ENCODE peak calls at places on chromosomes 7 and 10, in eight cellular contexts. F is HTR-8/SVneo; W is bronchial epithelial cell; G is HS-5; P is A172; I is activated CD4-positive, alpha-beta T cell treated with anti-CD3 and anti-CD28 coated beads, Interleukin-2, amount 10 ng/mL, durations not matched to agents 7 days and 5 days; Z is esophagus squamous epithelium; B is GM13977. Q is an unnamed sample.

GRCh38 chr10:80487791-80488538 is 33.9 kb downstream of the TSPAN14 start:
- DNase-seq in F (no peak), W (no peak), G (no peak), P (no peak), I (peak; percentile 78), Z (no peak), B (no peak), Q (no peak)

GRCh38 chr10:43822509-43823236 is 174.0 kb upstream of the ZNF32 start:
- DNase-seq in F (no peak), W (no peak), G (no peak), P (no peak), I (no peak), Z (no peak), B (peak; percentile 31), Q (no peak)

GRCh38 chr7:6653101-6653995 is 16.2 kb downstream of the ZNF316 start:
- DNase-seq in F (no peak), W (no peak), G (no peak), P (no peak), I (no peak), Z (no peak), B (no peak), Q (no peak)

GRCh38 chr10:58955615-58956014 is 220.8 kb upstream of the PHYHIPL start:
- DNase-seq in F (no peak), W (no peak), G (no peak), P (no peak), I (no peak), Z (no peak), B (no peak), Q (no peak)

GRCh38 chr10:36681751-36682633 is 443.4 kb upstream of the ANKRD30A start:
- DNase-seq in F (peak; percentile 51), W (no peak), G (no peak), P (peak; percentile 73), I (no peak), Z (no peak), B (no peak), Q (no peak)

GRCh38 chr7:69871886-69872592 is 273.8 kb downstream of the AUTS2 start:
- DNase-seq in F (no peak), W (no peak), G (no peak), P (peak; percentile 34), I (no peak), Z (no peak), B (no peak), Q (no peak)

GRCh38 chr10:8396675-8397074 is 342.2 kb downstream of the GATA3 start:
- DNase-seq in F (no peak), W (peak; percentile 45), G (peak; percentile 25), P (no peak), I (no peak), Z (no peak), B (no peak), Q (no peak)

GRCh38 chr10:31698169-31698890 is 230.3 kb downstream of the ARHGAP12 start:
- DNase-seq in F (no peak), W (peak; percentile 23), G (no peak), P (peak; percentile 30), I (no peak), Z (no peak), B (no peak), Q (no peak)

GRCh38 chr10:59879363-59879935 is 26.9 kb downstream of the CCDC6 start:
- DNase-seq in F (no peak), W (no peak), G (no peak), P (no peak), I (no peak), Z (no peak), B (no peak), Q (no peak)

GRCh38 chr10:70190581-70190980 is 20.3 kb upstream of the SAR1A start:
- DNase-seq in F (no peak), W (no peak), G (no peak), P (no peak), I (no peak), Z (no peak), B (no peak), Q (no peak)

GRCh38 chr7:105759670-105760548 is 116.5 kb downstream of the ATXN7L1 start:
- DNase-seq in F (peak; percentile 50), W (peak; percentile 65), G (no peak), P (peak; percentile 73), I (peak; percentile 19), Z (no peak), B (no peak), Q (peak; percentile 91)

GRCh38 chr10:43160067-43160918 is 22.0 kb downstream of the CSGALNACT2 start:
- DNase-seq in F (no peak), W (peak; percentile 88), G (peak; percentile 48), P (no peak), I (no peak), Z (no peak), B (no peak), Q (no peak)

GRCh38 chr10:72083234-72084093 is 4.9 kb downstream of the SPOCK2 start:
- DNase-seq in F (no peak), W (no peak), G (no peak), P (no peak), I (no peak), Z (no peak), B (no peak), Q (no peak)

GRCh38 chr10:111756541-111757061 is 427.0 kb downstream of the GPAM start:
- DNase-seq in F (no peak), W (peak; percentile 8), G (no peak), P (peak; percentile 4), I (peak; percentile 8), Z (no peak), B (no peak), Q (peak; percentile 70)

GRCh38 chr7:24967696-24968095 is 12.3 kb downstream of the OSBPL3 start:
- DNase-seq in F (no peak), W (no peak), G (no peak), P (no peak), I (no peak), Z (no peak), B (peak; percentile 44), Q (no peak)

GRCh38 chr10:95628786-95629185 is 27.7 kb downstream of the ALDH18A1 start:
- DNase-seq in F (no peak), W (peak; percentile 59), G (no peak), P (peak; percentile 40), I (no peak), Z (no peak), B (no peak), Q (peak; percentile 80)

GRCh38 chr10:20698837-20699236 is 198.3 kb downstream of the NEBL start:
- DNase-seq in F (no peak), W (no peak), G (no peak), P (no peak), I (no peak), Z (no peak), B (no peak), Q (no peak)

GRCh38 chr7:42854521-42855118 is 57.2 kb downstream of the C7orf25 start:
- DNase-seq in F (no peak), W (no peak), G (no peak), P (no peak), I (no peak), Z (no peak), B (no peak), Q (no peak)

GRCh38 chr10:107166378-107166777 is 1.9 kb upstream of the SORCS1 start:
- DNase-seq in F (no peak), W (no peak), G (no peak), P (no peak), I (no peak), Z (no peak), B (no peak), Q (no peak)

GRCh38 chr10:31134303-31134928 is 102.8 kb upstream of the ZNF438 start:
- DNase-seq in F (peak; percentile 64), W (peak; percentile 59), G (no peak), P (peak; percentile 88), I (no peak), Z (no peak), B (peak; percentile 35), Q (peak; percentile 67)

GRCh38 chr10:3740157-3740871 is 44.7 kb downstream of the KLF6 start:
- DNase-seq in F (no peak), W (peak; percentile 99), G (peak; percentile 58), P (peak; percentile 79), I (peak; percentile 4), Z (no peak), B (peak; percentile 36), Q (peak; percentile 50)

GRCh38 chr10:89887830-89888229 is 186.4 kb downstream of the KIF20B start:
- DNase-seq in F (no peak), W (no peak), G (no peak), P (no peak), I (no peak), Z (no peak), B (peak; percentile 19), Q (no peak)

GRCh38 chr10:47024046-47024322 is 112.8 kb downstream of the PTPN20 start:
- DNase-seq in F (no peak), W (no peak), G (no peak), P (no peak), I (peak; percentile 3), Z (no peak), B (no peak), Q (no peak)

GRCh38 chr7:38310601-38311057 is 37.2 kb upstream of the TARP start:
- DNase-seq in F (no peak), W (no peak), G (no peak), P (no peak), I (no peak), Z (no peak), B (no peak), Q (no peak)

GRCh38 chr10:4196948-4197390 is 412.0 kb upstream of the KLF6 start:
- DNase-seq in F (no peak), W (no peak), G (no peak), P (no peak), I (no peak), Z (no peak), B (no peak), Q (no peak)

GRCh38 chr10:33803248-33803647 is 468.8 kb upstream of the NRP1 start:
- DNase-seq in F (no peak), W (peak; percentile 69), G (no peak), P (peak; percentile 58), I (no peak), Z (no peak), B (no peak), Q (no peak)

GRCh38 chr10:114343623-114344306 is 60.5 kb downstream of the AFAP1L2 start:
- DNase-seq in F (no peak), W (no peak), G (no peak), P (no peak), I (no peak), Z (no peak), B (no peak), Q (peak; percentile 12)

GRCh38 chr10:96380821-96381220 is 22.0 kb upstream of the OPALIN start:
- DNase-seq in F (peak; percentile 32), W (peak; percentile 11), G (no peak), P (peak; percentile 29), I (no peak), Z (no peak), B (no peak), Q (peak; percentile 23)

Q was measured in HT-29.